ENCODE peak calls at places on chromosome 18, in six cellular contexts. Z is thoracic aorta, J is cardiac muscle cell, H is WTC11, U is Peyer's patch, K is progenitor cell of endocrine pancreas. A is an unnamed sample.

GRCh38 chr18:68438983-68439382 is 275.9 kb downstream of the TMX3 start:
- DNase-seq in Z (no peak), J (no peak), H (no peak), U (no peak), K (no peak), A (no peak)

GRCh38 chr18:22485808-22486244 is 68.1 kb upstream of the CTAGE1 start:
- DNase-seq in Z (no peak), J (no peak), H (no peak), U (no peak), K (no peak), A (no peak)

GRCh38 chr18:26493021-26493420 is 55.3 kb downstream of the KCTD1 start:
- DNase-seq in Z (no peak), J (no peak), H (no peak), U (no peak), K (no peak), A (no peak)

GRCh38 chr18:58605027-58606020 is 23.6 kb downstream of the ALPK2 start:
- DNase-seq in Z (no peak), J (no peak), H (no peak), U (no peak), K (no peak), A (no peak)

GRCh38 chr18:63148449-63149199 is 170.9 kb downstream of the BCL2 start:
- DNase-seq in Z (no peak), J (no peak), H (no peak), U (no peak), K (no peak), A (no peak)

GRCh38 chr18:24741961-24742738 is 281.7 kb downstream of the HRH4 start:
- DNase-seq in Z (no peak), J (no peak), H (no peak), U (no peak), K (no peak), A (no peak)

GRCh38 chr18:58042826-58043362 is 1.1 kb upstream of the NEDD4L start:
- DNase-seq in Z (no peak), J (no peak), H (no peak), U (no peak), K (no peak), A (no peak)

GRCh38 chr18:58054041-58054733 is 10.2 kb downstream of the NEDD4L start:
- DNase-seq in Z (no peak), J (no peak), H (no peak), U (no peak), K (no peak), A (no peak)

GRCh38 chr18:3151379-3152264 is 68.1 kb downstream of the MYOM1 start:
- DNase-seq in Z (no peak), J (peak; percentile 40), H (no peak), U (no peak), K (no peak), A (no peak)

GRCh38 chr18:39558658-39559057 is 1993.1 kb upstream of the CELF4 start:
- DNase-seq in Z (no peak), J (peak; percentile 16), H (no peak), U (no peak), K (no peak), A (no peak)

GRCh38 chr18:60676807-60677206 is 304.2 kb upstream of the MC4R start:
- DNase-seq in Z (no peak), J (peak; percentile 8), H (peak; percentile 35), U (no peak), K (no peak), A (no peak)
- TF ChIP-seq CTCF in Z (no peak), J (no peak), H (no peak), U (no peak), K (no peak), A (no peak)

DNA sequence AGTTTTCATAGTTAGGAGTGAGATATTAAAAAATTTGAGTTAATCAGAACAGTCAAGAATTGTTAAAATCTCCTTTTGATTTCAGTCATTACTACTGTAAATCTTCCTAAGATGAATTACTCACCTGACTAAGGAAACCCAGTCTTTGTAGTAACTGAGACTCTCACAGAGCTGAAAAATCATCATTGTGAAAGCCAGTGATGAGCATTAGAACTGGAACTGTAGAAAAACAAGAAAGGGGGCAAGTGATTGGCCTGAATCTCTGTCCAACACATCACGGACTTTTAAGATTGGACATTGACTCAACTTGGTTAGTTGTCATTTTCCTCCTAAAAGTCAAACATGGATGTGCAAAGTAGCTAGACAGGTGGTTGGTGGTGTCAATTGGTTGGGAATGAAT is 21.9 kb downstream of the SETBP1 start:
- DNase-seq in Z (no peak), J (no peak), H (no peak), U (no peak), K (no peak), A (no peak)
- TF ChIP-seq CTCF in Z (no peak), J (no peak), H (no peak), U (no peak), K (no peak), A (no peak)

DNA sequence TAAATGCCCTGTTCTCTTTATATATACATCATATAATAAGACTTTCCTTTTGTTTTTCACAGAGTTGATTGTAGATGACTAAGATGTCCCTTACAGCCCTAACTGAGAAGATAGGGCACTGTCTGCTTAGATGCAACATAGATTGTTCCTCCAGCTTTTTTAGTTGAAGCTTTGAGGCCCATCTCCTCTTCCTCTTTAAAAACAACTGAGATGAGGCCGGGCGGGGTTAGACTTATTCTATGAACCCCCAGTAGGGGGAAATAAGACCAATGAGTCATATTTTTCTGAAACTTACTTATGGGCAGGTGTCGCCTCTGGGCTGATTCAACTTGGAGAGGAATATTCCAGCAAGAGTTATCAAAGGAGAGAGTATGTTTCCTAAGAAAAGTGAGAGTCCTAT is 84.6 kb downstream of the FBXO15 start:
- DNase-seq in Z (no peak), J (no peak), H (no peak), U (no peak), K (no peak), A (no peak)
- TF ChIP-seq CTCF in Z (no peak), J (no peak), H (no peak), U (no peak), K (no peak), A (no peak)

DNA sequence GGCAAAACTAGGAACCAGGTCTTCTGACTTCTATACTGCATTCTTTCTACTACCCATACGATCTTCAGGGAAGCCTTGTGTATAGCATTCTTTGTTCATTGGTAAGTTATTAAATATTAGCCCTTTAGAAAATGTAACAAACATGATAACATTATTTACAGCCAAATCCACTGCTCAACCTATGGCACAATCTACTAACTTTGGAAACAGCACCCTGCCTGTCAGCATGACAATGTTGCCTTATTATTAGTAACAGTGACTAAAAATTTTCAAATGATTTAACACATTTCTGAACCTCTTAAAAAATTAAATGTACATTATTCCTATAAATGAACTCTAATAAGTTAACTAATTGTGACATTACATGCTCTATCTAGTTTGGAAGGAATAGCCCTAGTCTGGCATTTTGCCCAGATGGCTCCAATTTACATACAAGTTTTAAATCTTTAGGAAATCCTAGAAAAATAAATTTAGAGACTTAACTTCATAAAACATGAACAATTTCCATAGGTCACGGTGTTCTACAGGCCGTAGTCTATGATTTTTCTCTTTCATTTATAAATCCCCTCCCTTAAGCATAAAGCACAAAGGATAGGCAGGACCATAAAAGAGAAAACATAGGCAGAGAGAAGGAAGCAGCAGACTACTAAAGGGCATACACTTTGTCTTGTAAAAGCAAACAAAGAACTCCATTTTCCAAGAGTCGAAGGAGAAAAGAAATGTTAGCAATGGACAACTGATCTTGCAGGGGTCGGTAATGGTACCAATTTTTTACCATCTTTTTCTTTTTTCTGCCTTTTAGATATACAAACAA is 33.6 kb downstream of the YES1 start:
- DNase-seq in Z (no peak), J (no peak), H (no peak), U (no peak), K (no peak), A (no peak)
- TF ChIP-seq CTCF in Z (no peak), J (no peak), H (no peak), U (no peak), K (no peak), A (no peak)

GRCh38 chr18:77068890-77069312 is 63.7 kb downstream of the MBP start:
- DNase-seq in Z (no peak), J (no peak), H (no peak), U (peak; percentile 48), K (no peak), A (no peak)
- TF ChIP-seq CTCF in Z (no peak), J (peak; percentile 24), H (no peak), U (no peak), K (no peak), A (no peak)

GRCh38 chr18:31609886-31610646 is 18.4 kb downstream of the TTR start:
- DNase-seq in Z (no peak), J (no peak), H (no peak), U (no peak), K (no peak), A (no peak)

GRCh38 chr18:31614044-31614443 is 22.4 kb downstream of the TTR start:
- DNase-seq in Z (no peak), J (no peak), H (no peak), U (no peak), K (no peak), A (no peak)

GRCh38 chr18:31611511-31611910 is 19.8 kb downstream of the TTR start:
- DNase-seq in Z (no peak), J (no peak), H (no peak), U (no peak), K (no peak), A (no peak)

GRCh38 chr18:31612124-31612523 is 20.4 kb downstream of the TTR start:
- DNase-seq in Z (no peak), J (peak; percentile 29), H (no peak), U (no peak), K (no peak), A (no peak)

GRCh38 chr18:31610841-31611240 is 19.2 kb downstream of the TTR start:
- DNase-seq in Z (no peak), J (peak; percentile 69), H (peak; percentile 63), U (peak; percentile 66), K (peak; percentile 49), A (peak; percentile 50)
- TF ChIP-seq CTCF in Z (no peak), J (peak; percentile 23), H (peak; percentile 46), U (peak; percentile 64), K (peak; percentile 60), A (peak; percentile 41)